ENCODE peak calls at places on chromosomes 5 and 9, in seven cellular contexts. W, I, C, D, N, U and T are unnamed samples.

GRCh38 chr9:37201581-37201980 is 81.2 kb downstream of the ZCCHC7 start:
- DNase-seq in I (no peak), W (no peak), U (no peak), N (peak), C (no peak), D (no peak), T (no peak)

GRCh38 chr5:124706041-124706440 is 40.4 kb downstream of the ZNF608 start:
- DNase-seq in I (no peak), C (no peak), W (no peak), N (peak), U (no peak), D (no peak), T (no peak)

GRCh38 chr5:43773032-43773830 is 170.3 kb downstream of the NNT start:
- DNase-seq in W (no peak), I (no peak), C (peak), N (peak), U (no peak), D (no peak), T (no peak)

GRCh38 chr5:42570946-42571625 is 147.8 kb downstream of the GHR start:
- DNase-seq in N (no peak), I (no peak), W (no peak), D (no peak), U (no peak), C (peak), T (no peak)

GRCh38 chr5:673140-673836 is 19.9 kb downstream of the TPPP start:
- DNase-seq in I (no peak), D (no peak), U (peak), N (no peak), C (no peak), W (no peak), T (no peak)

GRCh38 chr9:97900103-97900737 is 22.1 kb downstream of the TRMO start:
- DNase-seq in D (no peak), U (no peak), W (no peak), C (peak), N (no peak), I (no peak), T (no peak)

GRCh38 chr5:178547052-178547666 is 43.0 kb downstream of the COL23A1 start:
- DNase-seq in I (no peak), N (no peak), W (no peak), C (no peak), U (no peak), D (no peak), T (no peak)

GRCh38 chr5:141351591-141351990 is 1.7 kb downstream of the PCDHGB1 start:
- DNase-seq in W (no peak), I (no peak), D (no peak), N (no peak), C (no peak), U (no peak), T (no peak)

GRCh38 chr5:158522761-158523160 is 577.0 kb downstream of the EBF1 start:
- DNase-seq in W (no peak), I (no peak), C (peak), N (no peak), D (no peak), U (no peak), T (no peak)

GRCh38 chr5:1108008-1108864 is 3.6 kb downstream of the SLC12A7 start:
- DNase-seq in U (no peak), I (no peak), W (no peak), D (no peak), N (no peak), C (no peak), T (no peak)

GRCh38 chr9:134178781-134179551 is 14.6 kb upstream of the RNU6ATAC start:
- DNase-seq in C (no peak), I (no peak), D (no peak), U (peak), N (no peak), W (no peak), T (no peak)

GRCh38 chr5:155380480-155380879 is 366.9 kb downstream of the KIF4B start:
- DNase-seq in U (no peak), W (no peak), I (no peak), N (no peak), D (no peak), C (no peak), T (no peak)
- H2AFZ ChIP-seq in U (no peak), W (no peak), I (no peak), N (no peak), D (no peak), C (no peak), T (no peak)

GRCh38 chr5:78720997-78721396 is 72.4 kb upstream of the LHFPL2 start:
- DNase-seq in W (no peak), C (no peak), I (no peak), N (peak), D (no peak), U (no peak), T (no peak)
- H2AFZ ChIP-seq in W (no peak), C (no peak), I (peak), N (peak), D (no peak), U (peak), T (no peak)

GRCh38 chr9:136603901-136604816 is 58.3 kb upstream of the NOTCH1 start:
- DNase-seq in I (no peak), D (no peak), C (no peak), U (no peak), W (peak), N (no peak), T (no peak)
- H2AFZ ChIP-seq in I (no peak), D (no peak), C (no peak), U (no peak), W (no peak), N (no peak), T (no peak)

GRCh38 chr9:128218172-128218517 is 15.0 kb downstream of the DNM1 start:
- DNase-seq in N (no peak), C (no peak), W (no peak), I (no peak), D (no peak), U (peak), T (no peak)

GRCh38 chr9:128216781-128217553 is 13.8 kb downstream of the DNM1 start:
- DNase-seq in C (no peak), I (no peak), D (no peak), W (no peak), U (peak), N (no peak), T (no peak)

GRCh38 chr9:128222026-128222425 is 18.8 kb downstream of the DNM1 start:
- DNase-seq in U (peak), D (no peak), C (no peak), W (no peak), I (no peak), N (no peak), T (no peak)

GRCh38 chr9:128215491-128216404 is 12.6 kb downstream of the DNM1 start:
- DNase-seq in N (no peak), W (peak), U (peak), D (no peak), C (peak), I (no peak), T (no peak)

GRCh38 chr9:128218518-128219389 is 15.6 kb downstream of the DNM1 start:
- DNase-seq in I (peak), N (peak), U (peak), D (peak), W (peak), C (peak), T (no peak)
- H2AFZ ChIP-seq in I (no peak), N (peak), U (no peak), D (peak), W (peak), C (peak), T (no peak)

GRCh38 chr5:58922392-58923171 is 339.7 kb downstream of the RAB3C start:
- DNase-seq in I (no peak), W (no peak), N (no peak), U (no peak), D (no peak), C (peak), T (no peak)
- H2AFZ ChIP-seq in I (no peak), W (no peak), N (no peak), U (no peak), D (no peak), C (peak), T (no peak)

DNA sequence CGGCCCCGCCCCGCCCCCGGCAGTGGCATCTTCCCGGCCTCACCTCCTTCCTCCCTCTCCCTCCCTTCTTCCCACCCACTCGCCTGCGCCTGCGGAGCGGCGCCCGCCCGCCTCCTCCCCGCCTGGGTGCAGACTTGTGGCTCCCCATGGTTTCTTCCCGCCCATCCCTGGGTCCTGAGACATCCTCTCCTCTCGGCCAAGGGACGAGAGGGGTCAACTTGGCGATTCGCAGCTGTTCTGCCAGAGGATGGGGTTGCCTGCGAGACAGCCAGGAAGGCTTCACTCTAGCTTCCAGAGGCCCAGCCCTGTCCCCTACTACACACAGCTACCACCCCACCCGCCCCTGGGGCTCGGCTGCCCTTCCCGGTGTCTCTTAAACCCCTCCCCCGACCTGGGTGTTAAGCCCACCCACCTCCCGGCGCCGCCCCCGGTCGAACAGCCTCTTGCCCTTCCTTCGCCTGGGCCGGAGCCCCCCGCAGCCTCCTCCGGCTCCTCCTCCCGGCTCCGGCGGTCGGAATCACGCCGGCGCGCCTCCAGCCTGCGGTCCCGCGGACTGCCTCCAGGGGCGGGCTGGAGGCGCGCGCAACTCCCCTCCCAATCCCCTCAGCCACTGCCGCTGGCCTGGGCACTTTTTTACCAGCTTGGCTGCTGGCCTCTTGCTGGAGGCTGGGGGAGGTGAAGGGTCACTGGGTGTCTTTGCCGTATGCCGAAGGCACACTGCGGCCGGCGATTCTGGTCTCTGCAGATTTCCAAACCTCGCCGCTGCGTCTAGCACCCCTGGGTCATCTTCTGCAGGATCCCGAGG is 1.9 kb downstream of the JADE2 start:
- DNase-seq in N (peak), U (peak), C (peak), I (peak), W (peak), D (peak), T (peak)
- H2AFZ ChIP-seq in N (peak), U (peak), C (peak), I (peak), W (peak), D (peak), T (peak)

GRCh38 chr5:16178745-16179372 is 732 bp downstream of the MARCHF11 start:
- DNase-seq in N (peak), I (peak), W (peak), U (peak), D (peak), C (peak), T (peak)
- H2AFZ ChIP-seq in N (no peak), I (peak), W (no peak), U (no peak), D (no peak), C (peak), T (no peak)

GRCh38 chr5:131473731-131474130 is 161.3 kb downstream of the RAPGEF6 start:
- DNase-seq in U (no peak), W (no peak), I (no peak), N (no peak), C (no peak), D (no peak), T (no peak)

GRCh38 chr5:131475416-131476045 is 159.5 kb downstream of the RAPGEF6 start:
- DNase-seq in C (no peak), U (no peak), D (no peak), N (no peak), W (no peak), I (no peak), T (no peak)
- H2AFZ ChIP-seq in C (no peak), U (peak), D (no peak), N (no peak), W (no peak), I (no peak), T (no peak)

GRCh38 chr9:104787306-104788015 is 23.5 kb downstream of the NIPSNAP3B start:
- DNase-seq in W (no peak), N (no peak), C (no peak), U (no peak), D (no peak), I (no peak), T (no peak)
- H2AFZ ChIP-seq in W (no peak), N (no peak), C (no peak), U (no peak), D (no peak), I (no peak), T (no peak)